ENCODE peak calls at places on chromosome 17, in five cellular contexts. M, K, A, F and C are unnamed samples.
A peak's percentile ranks its signal among the peaks of the same experiment; 100 is the strongest.

GRCh38 chr17:496761-497586 is 144.4 kb upstream of the RPH3AL start:
- DNase-seq in M (no peak), K (no peak), A (no peak), F (no peak), C (no peak)

GRCh38 chr17:17125136-17126084 is 80.7 kb downstream of the PLD6 start:
- DNase-seq in M (no peak), K (no peak), A (peak; percentile 23), F (no peak), C (peak; percentile 20)

GRCh38 chr17:80789356-80789902 is 202.2 kb upstream of the CHMP6 start:
- DNase-seq in M (no peak), K (peak; percentile 84), A (no peak), F (peak; percentile 81), C (no peak)

GRCh38 chr17:50657627-50658026 is 22.9 kb downstream of the ABCC3 start:
- DNase-seq in M (no peak), K (no peak), A (no peak), F (no peak), C (no peak)

GRCh38 chr17:54982399-54982798 is 13.8 kb downstream of the STXBP4 start:
- DNase-seq in M (no peak), K (no peak), A (no peak), F (no peak), C (no peak)

GRCh38 chr17:75250009-75250471 is 11.4 kb downstream of the GGA3 start:
- DNase-seq in M (no peak), K (no peak), A (peak; percentile 46), F (no peak), C (no peak)

GRCh38 chr17:78665952-78666920 is 89.0 kb upstream of the DNAH17 start:
- DNase-seq in M (no peak), K (peak; percentile 10), A (peak; percentile 12), F (peak; percentile 78), C (peak; percentile 78)

GRCh38 chr17:15741624-15742023 is 9.5 kb downstream of the TBC1D26 start:
- DNase-seq in M (no peak), K (no peak), A (no peak), F (no peak), C (no peak)

GRCh38 chr17:72498671-72499210 is 377.9 kb downstream of the SOX9 start:
- DNase-seq in M (no peak), K (peak; percentile 40), A (no peak), F (no peak), C (no peak)

GRCh38 chr17:40316571-40317344 is 7.8 kb downstream of the RARA start:
- DNase-seq in M (no peak), K (peak; percentile 63), A (no peak), F (peak; percentile 80), C (peak; percentile 89)

GRCh38 chr17:57442914-57443571 is 186.7 kb downstream of the MSI2 start:
- DNase-seq in M (no peak), K (peak; percentile 39), A (no peak), F (peak; percentile 87), C (peak; percentile 49)

GRCh38 chr17:379531-380200 is 27.1 kb upstream of the RPH3AL start:
- DNase-seq in M (no peak), K (no peak), A (no peak), F (no peak), C (no peak)

GRCh38 chr17:80843741-80844156 is 147.9 kb upstream of the CHMP6 start:
- DNase-seq in M (no peak), K (no peak), A (no peak), F (no peak), C (peak; percentile 18)

GRCh38 chr17:8212312-8213180 is 2.2 kb upstream of the AURKB start:
- DNase-seq in M (no peak), K (no peak), A (no peak), F (no peak), C (no peak)

GRCh38 chr17:71180801-71181385 is 939.9 kb upstream of the SOX9 start:
- DNase-seq in M (no peak), K (peak; percentile 62), A (no peak), F (peak; percentile 69), C (no peak)

GRCh38 chr17:67390646-67391480 is 13.8 kb downstream of the PITPNC1 start:
- DNase-seq in M (no peak), K (peak; percentile 99), A (peak; percentile 42), F (peak; percentile 82), C (peak; percentile 67)

GRCh38 chr17:15432807-15433547 is 34.4 kb downstream of the CDRT4 start:
- DNase-seq in M (no peak), K (no peak), A (no peak), F (no peak), C (no peak)

GRCh38 chr17:47894498-47895253 is 1.4 kb upstream of the SP2 start:
- DNase-seq in M (no peak), K (peak; percentile 23), A (no peak), F (no peak), C (no peak)
- H3K27ac ChIP-seq in M (peak overlapping the region; percentile 100), K (peak overlapping the region; percentile 43), A (peak overlapping the region; percentile 88), F (no peak overlapping the region), C (peak overlapping the region; percentile 90)

GRCh38 chr17:82327757-82328140 is 5.8 kb downstream of the SECTM1 start:
- DNase-seq in M (no peak), K (no peak), A (no peak), F (no peak), C (no peak)
- H3K27me3 ChIP-seq in M (no peaks in the 10 kb centered on the region), K (no peaks in the 10 kb centered on the region), A (no peaks in the 10 kb centered on the region), F (no peaks in the 10 kb centered on the region), C (no peaks in the 10 kb centered on the region)

GRCh38 chr17:76378548-76379274 is 5.7 kb upstream of the SPHK1 start:
- DNase-seq in M (no peak), K (no peak), A (no peak), F (no peak), C (peak; percentile 2)
- H3K4me1 ChIP-seq in M (peaks cover 25% of the 10 kb centered on the region), K (peaks cover 7% of the 10 kb centered on the region), A (peaks cover 5% of the 10 kb centered on the region), F (peaks cover 19% of the 10 kb centered on the region), C (peaks cover 6% of the 10 kb centered on the region)

GRCh38 chr17:35788504-35788998 is 6.9 kb downstream of the MMP28 start:
- DNase-seq in M (no peak), K (peak; percentile 81), A (no peak), F (no peak), C (no peak)
- H3K27ac ChIP-seq in M (peak overlapping the region; percentile 88), K (peak overlapping the region; percentile 93), A (no peak overlapping the region), F (peak overlapping the region; percentile 20), C (peak overlapping the region; percentile 68)

DNA sequence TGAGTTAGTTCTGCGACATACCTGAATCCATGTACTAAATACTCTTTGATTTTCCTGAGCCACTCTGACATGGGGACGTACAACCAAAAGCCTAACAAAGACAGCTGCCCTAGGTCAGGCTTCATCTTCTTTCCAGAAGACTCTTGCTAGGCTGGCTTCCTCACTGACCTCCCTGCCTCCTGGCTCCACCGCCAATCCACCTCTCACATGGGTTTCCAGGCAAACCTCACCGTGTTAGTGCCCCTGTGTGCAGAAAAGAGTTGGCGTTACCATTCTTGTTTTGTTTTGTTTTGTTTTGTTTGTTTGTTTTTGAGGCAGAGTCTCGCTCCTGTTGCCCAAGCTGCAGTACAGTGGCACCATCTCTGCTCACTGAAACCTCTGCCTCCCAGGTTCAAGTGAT is 135.3 kb downstream of the WSCD1 start:
- DNase-seq in M (no peak), K (no peak), A (no peak), F (no peak), C (no peak)
- H3K27me3 ChIP-seq in M (no peaks in the 10 kb centered on the region), K (no peaks in the 10 kb centered on the region), A (no peaks in the 10 kb centered on the region), F (no peaks in the 10 kb centered on the region), C (no peaks in the 10 kb centered on the region)

GRCh38 chr17:46139365-46140210 is 53.6 kb downstream of the KANSL1 start:
- DNase-seq in M (no peak), K (peak; percentile 52), A (no peak), F (no peak), C (no peak)

GRCh38 chr17:46138470-46138869 is 54.8 kb downstream of the KANSL1 start:
- DNase-seq in M (no peak), K (no peak), A (no peak), F (no peak), C (no peak)

GRCh38 chr17:46135879-46136562 is 57.2 kb downstream of the KANSL1 start:
- DNase-seq in M (no peak), K (no peak), A (no peak), F (no peak), C (no peak)

GRCh38 chr17:46136820-46137219 is 56.4 kb downstream of the KANSL1 start:
- DNase-seq in M (no peak), K (no peak), A (no peak), F (no peak), C (no peak)

DNA sequence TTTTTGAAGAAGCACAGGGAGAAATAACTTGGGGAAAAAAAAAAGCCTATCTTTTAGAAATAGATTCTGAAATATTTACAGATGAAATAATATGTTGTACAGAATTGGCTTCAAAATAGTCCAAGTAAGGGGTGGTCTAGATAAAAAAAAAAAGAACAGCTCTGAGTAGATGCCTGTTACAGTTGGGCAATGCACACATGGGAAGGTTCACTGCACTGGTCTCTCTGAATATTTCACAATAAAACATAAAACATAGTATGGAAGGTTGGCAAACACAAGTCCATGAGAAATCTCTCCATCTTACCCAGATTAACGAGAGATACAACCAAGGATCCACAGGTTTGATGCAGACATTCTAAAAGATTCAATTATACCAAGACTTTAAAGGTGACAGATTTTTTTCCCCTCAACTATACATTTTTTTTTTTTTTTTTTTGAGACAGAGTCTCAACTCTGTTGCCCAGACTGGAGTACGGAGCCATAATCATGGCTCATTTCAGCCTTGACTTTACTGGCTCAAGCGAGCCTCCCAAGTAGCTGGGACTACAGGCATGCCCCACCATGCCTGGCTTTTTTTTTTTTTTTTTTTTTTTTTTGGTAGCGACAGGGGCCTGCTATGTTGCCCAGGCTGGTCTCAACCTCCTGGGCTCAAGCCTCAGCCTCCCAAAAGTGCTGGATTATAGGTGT is 58.0 kb downstream of the KANSL1 start:
- DNase-seq in M (no peak), K (no peak), A (no peak), F (no peak), C (no peak)
- H3K4me1 ChIP-seq in M (peaks cover 38% of the 10 kb centered on the region), K (peaks cover 19% of the 10 kb centered on the region), A (peaks cover 78% of the 10 kb centered on the region), F (peaks cover 66% of the 10 kb centered on the region), C (peaks cover 4% of the 10 kb centered on the region)

GRCh38 chr17:35313875-35314409 is 59.5 kb downstream of the SLFN11 start:
- DNase-seq in M (no peak), K (no peak), A (peak; percentile 2), F (peak; percentile 60), C (peak; percentile 57)

GRCh38 chr17:35312790-35313711 is 60.4 kb downstream of the SLFN11 start:
- DNase-seq in M (no peak), K (peak; percentile 57), A (peak; percentile 83), F (peak; percentile 74), C (peak; percentile 70)

GRCh38 chr17:35315283-35315682 is 58.1 kb downstream of the SLFN11 start:
- DNase-seq in M (no peak), K (peak; percentile 86), A (no peak), F (no peak), C (no peak)

GRCh38 chr17:35315971-35316370 is 57.5 kb downstream of the SLFN11 start:
- DNase-seq in M (no peak), K (no peak), A (no peak), F (no peak), C (no peak)

GRCh38 chr17:35314415-35315216 is 58.8 kb downstream of the SLFN11 start:
- DNase-seq in M (no peak), K (no peak), A (no peak), F (no peak), C (no peak)
- H3K27ac ChIP-seq in M (peak overlapping the region; percentile 73), K (peak overlapping the region; percentile 63), A (no peak overlapping the region), F (no peak overlapping the region), C (peak overlapping the region; percentile 68)

GRCh38 chr17:43820759-43821158 is 12.2 kb downstream of the MPP3 start:
- DNase-seq in M (no peak), K (no peak), A (no peak), F (no peak), C (no peak)
- H3K27me3 ChIP-seq in M (no peaks in the 10 kb centered on the region), K (no peaks in the 10 kb centered on the region), A (no peaks in the 10 kb centered on the region), F (no peaks in the 10 kb centered on the region), C (no peaks in the 10 kb centered on the region)